ENCODE peak calls at places on chromosomes 6 and 20, in five cellular contexts. F, S, J, C and W are unnamed samples.

GRCh38 chr20:58741384-58741783 is 48.8 kb downstream of the NPEPL1 start:
- DNase-seq in F (no peak), S (no peak), J (no peak), C (no peak), W (no peak)

GRCh38 chr6:24931296-24931695 is 4.5 kb downstream of the RIPOR2 start:
- DNase-seq in F (no peak), S (peak; percentile 24), J (no peak), C (no peak), W (no peak)

GRCh38 chr6:148611213-148611612 is 135.6 kb upstream of the UST start:
- DNase-seq in F (no peak), S (peak; percentile 89), J (no peak), C (no peak), W (no peak)

GRCh38 chr20:48153523-48153922 is 368.2 kb upstream of the SULF2 start:
- DNase-seq in F (no peak), S (no peak), J (no peak), C (no peak), W (no peak)

GRCh38 chr20:53466279-53466678 is 127.4 kb downstream of the ZNF217 start:
- DNase-seq in F (no peak), S (no peak), J (no peak), C (no peak), W (no peak)

GRCh38 chr20:23049201-23049932 is at the start of gene THBD:
- DNase-seq in F (peak; percentile 67), S (peak; percentile 50), J (peak; percentile 71), C (peak; percentile 75), W (no peak)

GRCh38 chr6:11023032-11023431 is 21.1 kb downstream of the ELOVL2 start:
- DNase-seq in F (no peak), S (no peak), J (no peak), C (no peak), W (no peak)

GRCh38 chr6:91562955-91563354 is 976.1 kb upstream of the MAP3K7 start:
- DNase-seq in F (no peak), S (no peak), J (no peak), C (no peak), W (no peak)

GRCh38 chr6:140446241-140446640 is 1071.8 kb upstream of the CITED2 start:
- DNase-seq in F (no peak), S (no peak), J (no peak), C (no peak), W (no peak)

GRCh38 chr6:154039231-154039842 is at the start of gene OPRM1:
- DNase-seq in F (no peak), S (no peak), J (peak; percentile 90), C (peak; percentile 49), W (peak; percentile 0)

GRCh38 chr6:12280458-12280857 is 9.7 kb upstream of the EDN1 start:
- DNase-seq in F (no peak), S (peak; percentile 69), J (no peak), C (peak; percentile 65), W (no peak)

GRCh38 chr20:2206957-2207769 is 88.6 kb upstream of the TGM3 start:
- DNase-seq in F (peak; percentile 84), S (peak; percentile 64), J (peak; percentile 90), C (peak; percentile 88), W (no peak)

GRCh38 chr6:166559211-166559610 is 27.3 kb downstream of the RAMACL start:
- DNase-seq in F (no peak), S (peak; percentile 54), J (no peak), C (no peak), W (no peak)

GRCh38 chr6:83952830-83953229 is 80.7 kb upstream of the MRAP2 start:
- DNase-seq in F (no peak), S (no peak), J (no peak), C (no peak), W (no peak)

GRCh38 chr6:144347933-144348332 is 62.8 kb downstream of the UTRN start:
- DNase-seq in F (no peak), S (no peak), J (no peak), C (no peak), W (no peak)

GRCh38 chr6:13367396-13367795 is 39.1 kb upstream of the TBC1D7 start:
- DNase-seq in F (no peak), S (no peak), J (no peak), C (no peak), W (no peak)

GRCh38 chr6:38495922-38496635 is 143.7 kb downstream of the BTBD9 start:
- DNase-seq in F (no peak), S (no peak), J (no peak), C (no peak), W (no peak)

GRCh38 chr6:80439721-80440488 is 333.4 kb downstream of the BCKDHB start:
- DNase-seq in F (no peak), S (no peak), J (no peak), C (no peak), W (no peak)

GRCh38 chr6:72976389-72976900 is 248.9 kb downstream of the KHDC1L start:
- DNase-seq in F (no peak), S (peak; percentile 36), J (no peak), C (no peak), W (no peak)

GRCh38 chr6:128129679-128130078 is 228.8 kb upstream of the THEMIS start:
- DNase-seq in F (no peak), S (no peak), J (no peak), C (no peak), W (no peak)

GRCh38 chr6:166553563-166554271 is 32.8 kb downstream of the RAMACL start:
- DNase-seq in F (no peak), S (peak; percentile 88), J (no peak), C (peak; percentile 80), W (no peak)

GRCh38 chr20:62552613-62553012 is 76.8 kb upstream of the GATA5 start:
- DNase-seq in F (no peak), S (no peak), J (no peak), C (no peak), W (no peak)

GRCh38 chr6:155313602-155314091 is 637 bp downstream of the TFB1M start:
- DNase-seq in F (no peak), S (peak; percentile 7), J (no peak), C (no peak), W (no peak)

GRCh38 chr6:148737806-148738205 is 9.0 kb upstream of the UST start:
- DNase-seq in F (no peak), S (no peak), J (no peak), C (no peak), W (no peak)

GRCh38 chr6:37155394-37156312 is 14.3 kb upstream of the PIM1 start:
- DNase-seq in F (no peak), S (no peak), J (no peak), C (no peak), W (no peak)

GRCh38 chr6:131000544-131000943 is 62.5 kb downstream of the EPB41L2 start:
- DNase-seq in F (no peak), S (no peak), J (no peak), C (no peak), W (no peak)

GRCh38 chr6:142357879-142358278 is 56.1 kb downstream of the ADGRG6 start:
- DNase-seq in F (no peak), S (no peak), J (no peak), C (no peak), W (no peak)

DNA sequence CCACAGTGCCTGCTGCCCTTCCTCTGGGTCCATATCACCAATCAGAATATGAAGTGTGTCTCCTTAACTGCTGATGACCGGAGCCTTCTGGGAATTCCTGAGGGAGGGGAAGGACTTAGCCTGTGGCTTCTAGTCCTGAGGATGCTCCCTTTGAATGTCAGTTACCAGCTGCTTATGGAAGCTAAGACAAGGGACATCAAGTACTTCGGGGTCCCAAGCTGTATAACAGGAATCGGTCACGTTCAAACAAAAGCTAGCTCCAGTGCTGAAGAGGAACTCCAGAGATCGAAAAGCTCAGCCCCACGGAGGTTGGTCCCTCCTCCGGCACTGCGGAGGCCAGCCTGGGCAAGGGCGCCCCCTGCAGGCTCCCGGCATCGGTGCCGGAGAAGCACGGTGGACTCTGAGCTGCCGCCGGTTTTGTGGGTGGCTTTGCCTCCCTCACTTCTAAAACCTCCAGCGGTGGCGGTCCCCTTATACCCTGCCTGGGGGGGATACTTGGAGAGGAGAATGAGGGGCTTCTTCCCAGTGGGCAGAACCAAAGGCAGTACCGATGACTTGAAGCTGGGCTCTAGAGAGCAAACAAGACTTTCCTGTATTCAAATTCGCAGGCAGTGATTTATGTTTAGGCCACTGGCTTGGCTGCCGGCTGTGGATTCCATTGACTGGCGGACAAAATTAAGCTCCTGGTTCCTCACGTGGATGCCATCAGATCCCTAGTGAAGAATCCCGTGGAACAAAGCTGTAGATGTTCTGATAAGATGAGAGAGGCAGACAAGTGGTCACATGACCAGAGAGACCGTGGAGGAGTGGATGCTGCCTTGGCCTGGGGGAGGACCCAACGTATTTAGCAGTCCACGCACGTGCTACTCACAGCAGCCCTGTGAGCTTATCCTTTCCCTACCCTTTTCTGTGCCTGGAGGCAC is 16.2 kb upstream of the UBR2 start:
- DNase-seq in F (peak; percentile 90), S (peak; percentile 66), J (peak; percentile 96), C (peak; percentile 78), W (peak; percentile 51)
- H3K4me3 ChIP-seq in F (peak overlapping the region; percentile 50), S (peak overlapping the region; percentile 77), J (peak overlapping the region; percentile 24), C (peak overlapping the region; percentile 38), W (peak overlapping the region; percentile 42)

GRCh38 chr6:31558631-31559500 is 11.5 kb downstream of the NFKBIL1 start:
- DNase-seq in F (no peak), S (peak; percentile 48), J (no peak), C (no peak), W (no peak)

GRCh38 chr6:31560697-31561058 is 11.4 kb upstream of the LTA start:
- DNase-seq in F (no peak), S (no peak), J (no peak), C (no peak), W (no peak)

GRCh38 chr6:31558318-31558625 is 10.9 kb downstream of the NFKBIL1 start:
- DNase-seq in F (no peak), S (no peak), J (no peak), C (no peak), W (no peak)

GRCh38 chr6:31559958-31560696 is 12.0 kb upstream of the LTA start:
- DNase-seq in F (no peak), S (peak; percentile 67), J (no peak), C (peak; percentile 91), W (no peak)

GRCh38 chr6:31559606-31559957 is 12.2 kb downstream of the NFKBIL1 start:
- DNase-seq in F (no peak), S (no peak), J (no peak), C (no peak), W (no peak)
- H3K4me3 ChIP-seq in F (no peak overlapping the region), S (no peak overlapping the region), J (no peak overlapping the region), C (no peak overlapping the region), W (no peak overlapping the region)

DNA sequence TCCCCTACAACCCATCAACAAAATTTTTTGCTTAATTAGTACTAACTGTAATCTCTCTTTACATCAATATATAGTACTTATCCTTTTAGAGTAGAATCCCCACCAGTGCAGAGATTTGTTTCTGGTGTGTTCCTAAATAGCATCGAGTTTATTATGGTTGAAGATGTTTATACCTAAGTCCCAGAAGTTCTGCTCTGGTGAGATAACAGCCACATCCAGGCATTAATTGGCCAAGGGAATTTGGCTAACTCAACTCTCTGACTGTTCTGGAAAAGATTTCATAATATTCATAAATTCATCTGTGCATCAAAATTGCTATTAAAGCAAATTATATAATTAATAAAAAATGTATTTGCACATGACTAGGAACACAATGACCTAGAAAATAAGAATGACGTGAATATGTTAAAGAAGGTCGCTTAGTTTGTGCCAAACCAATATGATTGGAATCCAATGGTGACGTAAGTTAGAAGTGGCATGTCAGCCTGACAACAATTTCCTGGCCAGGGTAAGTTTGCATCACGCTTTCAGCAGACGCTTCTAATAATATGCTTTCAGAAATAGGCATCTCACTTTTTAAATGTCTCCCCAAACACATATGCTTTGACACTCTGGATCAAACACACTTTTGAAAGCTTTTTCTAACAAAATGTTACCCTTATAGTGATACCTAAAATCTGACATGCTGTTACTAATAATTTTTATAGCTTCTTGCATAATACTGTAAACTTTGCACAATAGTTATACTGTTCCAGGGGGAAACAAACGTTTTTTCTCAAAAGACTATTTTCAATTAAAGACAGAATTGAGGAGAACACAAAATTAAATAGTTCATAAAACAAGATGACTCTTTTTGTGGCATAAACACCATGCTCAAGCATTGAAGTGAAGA is 236.7 kb downstream of the TENT5A start:
- DNase-seq in F (no peak), S (peak; percentile 90), J (no peak), C (no peak), W (peak; percentile 19)
- H3K4me3 ChIP-seq in F (no peak overlapping the region), S (no peak overlapping the region), J (no peak overlapping the region), C (no peak overlapping the region), W (no peak overlapping the region)

GRCh38 chr6:26128013-26128771 is 41.0 kb downstream of the HFE start:
- DNase-seq in F (no peak), S (no peak), J (no peak), C (no peak), W (no peak)
- H3K4me3 ChIP-seq in F (peak overlapping the region; percentile 64), S (no peak overlapping the region), J (no peak overlapping the region), C (no peak overlapping the region), W (no peak overlapping the region)